ENCODE peak calls at places on chromosomes 2 and 18, in six cellular contexts. T, V, X, Q, C and K are unnamed samples.

GRCh38 chr2:120958623-120959366 is 223.1 kb downstream of the GLI2 start:
- DNase-seq in V (no peak), Q (no peak), X (no peak), T (no peak), C (no peak), K (peak)

GRCh38 chr2:43127208-43127940 is 99.0 kb downstream of the ZFP36L2 start:
- DNase-seq in Q (peak), X (no peak), V (no peak), C (peak), T (peak), K (peak)

GRCh38 chr18:13916559-13916958 is 1.2 kb upstream of the MC2R start:
- DNase-seq in T (no peak), Q (no peak), V (no peak), C (no peak), X (no peak), K (no peak)

GRCh38 chr18:13394794-13395193 is 176.2 kb downstream of the LDLRAD4 start:
- DNase-seq in Q (no peak), X (no peak), C (no peak), T (no peak), V (no peak), K (peak)

GRCh38 chr2:47964722-47965434 is 58.6 kb upstream of the FBXO11 start:
- DNase-seq in V (no peak), T (no peak), X (no peak), C (no peak), Q (no peak), K (no peak)

GRCh38 chr2:239153806-239154591 is 246.8 kb downstream of the HDAC4 start:
- DNase-seq in Q (peak), C (no peak), T (peak), X (no peak), V (no peak), K (no peak)

GRCh38 chr2:67374481-67374880 is 22.7 kb upstream of the ETAA1 start:
- DNase-seq in T (no peak), V (no peak), Q (no peak), X (no peak), C (no peak), K (no peak)

GRCh38 chr2:146077156-146077555 is 1557.2 kb upstream of the ZEB2 start:
- DNase-seq in Q (no peak), T (no peak), C (no peak), X (no peak), V (no peak), K (no peak)

GRCh38 chr2:56476509-56477071 is 292.8 kb downstream of the CCDC85A start:
- DNase-seq in T (no peak), X (no peak), Q (no peak), V (no peak), C (no peak), K (peak)

GRCh38 chr2:182854405-182855105 is 11.9 kb downstream of the FRZB start:
- DNase-seq in V (no peak), X (no peak), T (no peak), Q (no peak), C (no peak), K (no peak)

GRCh38 chr18:59814872-59815271 is 84.9 kb upstream of the PMAIP1 start:
- DNase-seq in V (peak), X (peak), T (no peak), C (no peak), Q (no peak), K (no peak)

GRCh38 chr2:11368059-11368572 is 23.7 kb upstream of the ROCK2 start:
- DNase-seq in C (no peak), X (no peak), Q (no peak), V (no peak), T (peak), K (no peak)

GRCh38 chr2:199685669-199686068 is 165.3 kb downstream of the FTCDNL1 start:
- DNase-seq in V (no peak), X (no peak), Q (no peak), T (no peak), C (no peak), K (no peak)

GRCh38 chr18:74541703-74542555 is 7.6 kb downstream of the CNDP1 start:
- DNase-seq in T (peak), C (no peak), X (no peak), V (no peak), Q (no peak), K (no peak)

GRCh38 chr2:41722668-41723369 is 325.0 kb upstream of the PKDCC start:
- DNase-seq in Q (no peak), V (no peak), T (no peak), X (peak), C (no peak), K (peak)

GRCh38 chr18:32598144-32598543 is 127.5 kb upstream of the GAREM1 start:
- DNase-seq in X (no peak), C (no peak), T (no peak), Q (no peak), V (no peak), K (no peak)

GRCh38 chr18:59172664-59173249 is 33.1 kb downstream of the SEC11C start:
- DNase-seq in Q (no peak), C (no peak), T (no peak), V (no peak), X (no peak), K (no peak)

GRCh38 chr2:223944166-223944703 is 900 bp downstream of the WDFY1 start:
- DNase-seq in C (peak), X (no peak), Q (no peak), T (peak), V (no peak), K (peak)

GRCh38 chr2:206423147-206423546 is 20.2 kb upstream of the ADAM23 start:
- DNase-seq in V (no peak), C (no peak), T (no peak), Q (no peak), X (no peak), K (peak)

GRCh38 chr2:85183481-85183880 is 50.3 kb downstream of the TCF7L1 start:
- DNase-seq in V (no peak), C (no peak), Q (no peak), X (no peak), T (no peak), K (no peak)

GRCh38 chr2:239035997-239036731 is 188.3 kb downstream of the TWIST2 start:
- DNase-seq in T (no peak), C (no peak), Q (no peak), V (no peak), X (no peak), K (no peak)

GRCh38 chr2:105744091-105744908 is 412 bp upstream of the NCK2 start:
- DNase-seq in V (no peak), C (peak), Q (no peak), T (peak), X (no peak), K (peak)

GRCh38 chr2:168130302-168130701 is 117.1 kb downstream of the STK39 start:
- DNase-seq in V (no peak), Q (no peak), X (no peak), C (no peak), T (no peak), K (peak)

GRCh38 chr2:108349571-108349928 is 28.2 kb upstream of the SULT1C4 start:
- DNase-seq in T (no peak), V (no peak), Q (no peak), X (no peak), C (no peak), K (no peak)

GRCh38 chr2:8860239-8860638 is 22.8 kb upstream of the KIDINS220 start:
- DNase-seq in Q (no peak), V (no peak), C (no peak), X (peak), T (no peak), K (no peak)

GRCh38 chr2:47301277-47301618 is 101.7 kb upstream of the MSH2 start:
- DNase-seq in X (no peak), C (no peak), V (no peak), T (no peak), Q (no peak), K (no peak)

GRCh38 chr2:170714156-170715061 is 728 bp upstream of the SP5 start:
- DNase-seq in V (no peak), Q (no peak), C (no peak), X (no peak), T (peak), K (peak)

GRCh38 chr2:226581004-226581403 is 218.6 kb downstream of the IRS1 start:
- DNase-seq in T (no peak), Q (no peak), X (no peak), V (no peak), C (no peak), K (peak)

GRCh38 chr18:37425182-37425581 is 140.4 kb downstream of the CELF4 start:
- DNase-seq in V (no peak), T (no peak), C (no peak), X (no peak), Q (no peak), K (peak)

GRCh38 chr2:68734688-68735525 is at the start of gene ARHGAP25:
- DNase-seq in T (no peak), V (no peak), Q (no peak), C (peak), X (no peak), K (no peak)

GRCh38 chr2:177212106-177212894 is at the start of gene HNRNPA3:
- DNase-seq in Q (peak), T (peak), V (peak), X (peak), C (peak), K (peak)